ENCODE peak calls at places on chromosomes 12 and 14, in seven cellular contexts. G, L, M, U, E, A and K are unnamed samples.

GRCh38 chr12:111799758-111800157 is 33.0 kb downstream of the ALDH2 start:
- DNase-seq in G (no peak), L (no peak), M (no peak), U (no peak), E (no peak), A (no peak), K (no peak)

GRCh38 chr14:59944909-59945308 is 25.0 kb downstream of the LRRC9 start:
- DNase-seq in G (no peak), L (no peak), M (no peak), U (no peak), E (no peak), A (no peak), K (no peak)

GRCh38 chr14:49467091-49467490 is 119.1 kb downstream of the RPS29 start:
- DNase-seq in G (no peak), L (no peak), M (no peak), U (no peak), E (no peak), A (no peak), K (no peak)

GRCh38 chr12:116717466-116718457 is 20.1 kb downstream of the SPRING1 start:
- DNase-seq in G (peak; percentile 61), L (peak; percentile 86), M (no peak), U (no peak), E (no peak), A (no peak), K (no peak)

GRCh38 chr12:49367381-49368239 is at the start of gene SPATS2:
- DNase-seq in G (no peak), L (peak; percentile 52), M (peak; percentile 45), U (no peak), E (peak; percentile 35), A (no peak), K (no peak)

GRCh38 chr12:10167588-10167987 is 4.3 kb downstream of the OLR1 start:
- DNase-seq in G (no peak), L (no peak), M (no peak), U (no peak), E (no peak), A (no peak), K (no peak)

GRCh38 chr12:107732365-107732764 is 28.6 kb downstream of the PRDM4 start:
- DNase-seq in G (no peak), L (no peak), M (no peak), U (no peak), E (no peak), A (no peak), K (no peak)

GRCh38 chr12:1523558-1524050 is 70.8 kb downstream of the FBXL14 start:
- DNase-seq in G (no peak), L (no peak), M (no peak), U (no peak), E (no peak), A (no peak), K (no peak)

GRCh38 chr14:100749967-100750597 is 23.4 kb downstream of the DLK1 start:
- DNase-seq in G (no peak), L (no peak), M (no peak), U (no peak), E (peak; percentile 2), A (no peak), K (no peak)

GRCh38 chr14:56422703-56423213 is 156.8 kb upstream of the TMEM260 start:
- DNase-seq in G (peak; percentile 37), L (peak; percentile 92), M (peak; percentile 85), U (no peak), E (no peak), A (peak; percentile 32), K (peak; percentile 21)

GRCh38 chr12:106062693-106063092 is 76.1 kb downstream of the NUAK1 start:
- DNase-seq in G (no peak), L (no peak), M (no peak), U (no peak), E (no peak), A (no peak), K (no peak)

GRCh38 chr12:25682421-25682820 is 129.3 kb upstream of the LMNTD1 start:
- DNase-seq in G (no peak), L (peak; percentile 41), M (no peak), U (no peak), E (no peak), A (no peak), K (no peak)